ENCODE peak calls at places on chromosomes 2 and 18, in four cellular contexts. D is IMR-90, R is K562, T is HepG2. C is an unnamed sample.

GRCh38 chr2:199443589-199444130 is 14.1 kb downstream of the SATB2 start:
- DNase-seq in D (peak; percentile 62), R (no peak), T (no peak), C (no peak)

GRCh38 chr2:207724113-207724512 is 12.7 kb downstream of the CCNYL1 start:
- DNase-seq in D (no peak), R (no peak), T (no peak), C (no peak)

GRCh38 chr18:48836806-48837615 is 113.8 kb downstream of the SMAD7 start:
- DNase-seq in D (no peak), R (no peak), T (no peak), C (no peak)

GRCh38 chr2:9867876-9868275 is 24.6 kb downstream of the TAF1B start:
- DNase-seq in D (no peak), R (no peak), T (no peak), C (no peak)

GRCh38 chr2:221779614-221780067 is 207.5 kb upstream of the EPHA4 start:
- DNase-seq in D (peak; percentile 81), R (no peak), T (no peak), C (peak; percentile 50)

GRCh38 chr2:133004623-133005022 is 334.6 kb upstream of the LYPD1 start:
- DNase-seq in D (no peak), R (no peak), T (no peak), C (no peak)

GRCh38 chr2:239110595-239111048 is 262.7 kb downstream of the TWIST2 start:
- DNase-seq in D (peak; percentile 45), R (no peak), T (no peak), C (no peak)

GRCh38 chr2:239607795-239608171 is 207.0 kb upstream of the HDAC4 start:
- DNase-seq in D (no peak), R (no peak), T (no peak), C (no peak)

GRCh38 chr2:31812051-31812798 is 198.6 kb downstream of the MEMO1 start:
- DNase-seq in D (peak; percentile 17), R (peak; percentile 86), T (peak; percentile 93), C (peak; percentile 71)

GRCh38 chr18:26549103-26549485 is 741 bp upstream of the KCTD1 start:
- DNase-seq in D (peak; percentile 31), R (no peak), T (no peak), C (no peak)

GRCh38 chr2:64987001-64987962 is 1.9 kb upstream of the SLC1A4 start:
- DNase-seq in D (peak; percentile 57), R (peak; percentile 48), T (peak; percentile 75), C (no peak)

GRCh38 chr2:231680992-231681852 is 27.1 kb upstream of the PTMA start:
- DNase-seq in D (peak; percentile 82), R (peak; percentile 62), T (peak; percentile 87), C (peak; percentile 78)

GRCh38 chr2:195813401-195813800 is 156.4 kb downstream of the SLC39A10 start:
- DNase-seq in D (peak; percentile 51), R (no peak), T (no peak), C (no peak)

GRCh38 chr2:20378891-20379519 is 28.4 kb upstream of the PUM2 start:
- DNase-seq in D (peak; percentile 86), R (peak; percentile 73), T (peak; percentile 80), C (peak; percentile 78)

GRCh38 chr2:168216351-168217005 is 30.9 kb downstream of the STK39 start:
- DNase-seq in D (peak; percentile 41), R (no peak), T (no peak), C (no peak)

GRCh38 chr2:160970052-160970846 is 190.0 kb upstream of the TANK start:
- DNase-seq in D (peak; percentile 82), R (peak; percentile 20), T (peak; percentile 80), C (peak; percentile 85)

GRCh38 chr18:35267161-35267651 is 22.8 kb downstream of the ZSCAN30 start:
- DNase-seq in D (no peak), R (no peak), T (no peak), C (no peak)

GRCh38 chr2:241865416-241865956 is 4.0 kb upstream of the RTP5 start:
- DNase-seq in D (no peak), R (no peak), T (no peak), C (no peak)

GRCh38 chr18:23237524-23238151 is 102.4 kb downstream of the CABLES1 start:
- DNase-seq in D (peak; percentile 41), R (peak; percentile 33), T (no peak), C (no peak)

GRCh38 chr2:234483568-234484251 is 13.2 kb downstream of the ARL4C start:
- DNase-seq in D (no peak), R (no peak), T (no peak), C (peak; percentile 43)

GRCh38 chr2:105598853-105599252 is 145.9 kb upstream of the NCK2 start:
- DNase-seq in D (no peak), R (no peak), T (no peak), C (no peak)

GRCh38 chr18:54775686-54776085 is 52.6 kb upstream of the RAB27B start:
- DNase-seq in D (peak; percentile 85), R (peak; percentile 13), T (no peak), C (peak; percentile 62)

GRCh38 chr2:217988840-217989204 is 14.0 kb downstream of the TNS1 start:
- DNase-seq in D (no peak), R (no peak), T (no peak), C (no peak)

GRCh38 chr18:57073516-57074187 is 73.2 kb upstream of the BOD1L2 start:
- DNase-seq in D (no peak), R (no peak), T (no peak), C (no peak)

GRCh38 chr2:219415580-219416232 is 2.5 kb upstream of the DES start:
- DNase-seq in D (no peak), R (no peak), T (no peak), C (no peak)

GRCh38 chr2:41932241-41933034 is 115.4 kb upstream of the PKDCC start:
- DNase-seq in D (peak; percentile 93), R (peak; percentile 85), T (no peak), C (no peak)

GRCh38 chr2:53051157-53051556 is 716.4 kb upstream of the CHAC2 start:
- DNase-seq in D (no peak), R (no peak), T (no peak), C (no peak)

GRCh38 chr2:69082430-69082997 is 69.5 kb downstream of the ANTXR1 start:
- DNase-seq in D (peak; percentile 90), R (no peak), T (peak; percentile 92), C (peak; percentile 97)

GRCh38 chr18:58051765-58052460 is 7.9 kb downstream of the NEDD4L start:
- DNase-seq in D (peak; percentile 24), R (peak; percentile 23), T (no peak), C (peak; percentile 25)

GRCh38 chr2:43460611-43461396 is 135.0 kb downstream of the THADA start:
- DNase-seq in D (no peak), R (no peak), T (peak; percentile 63), C (no peak)

GRCh38 chr2:104120144-104120543 is 733.8 kb upstream of the POU3F3 start:
- DNase-seq in D (no peak), R (no peak), T (no peak), C (no peak)

GRCh38 chr18:79302120-79302519 is 93.6 kb upstream of the NFATC1 start:
- DNase-seq in D (no peak), R (no peak), T (no peak), C (no peak)

GRCh38 chr2:227703280-227703732 is 14.5 kb downstream of the SLC19A3 start:
- DNase-seq in D (peak; percentile 7), R (no peak), T (peak; percentile 55), C (no peak)

GRCh38 chr2:119827866-119828507 is 68.3 kb downstream of the PTPN4 start:
- DNase-seq in D (peak; percentile 47), R (no peak), T (no peak), C (no peak)

GRCh38 chr2:132733119-132733518 is 63.1 kb upstream of the LYPD1 start:
- DNase-seq in D (peak; percentile 21), R (no peak), T (no peak), C (no peak)

GRCh38 chr18:28109781-28110460 is 67.0 kb downstream of the CDH2 start:
- DNase-seq in D (no peak), R (no peak), T (no peak), C (no peak)

GRCh38 chr2:138395565-138396306 is 105.8 kb upstream of the SPOPL start:
- DNase-seq in D (peak; percentile 42), R (no peak), T (no peak), C (peak; percentile 41)
- TF ChIP-seq MAFK in D (no peak), R (no peak), T (no peak), C (no peak)

GRCh38 chr18:11042247-11042646 is 107.1 kb downstream of the PIEZO2 start:
- DNase-seq in D (peak; percentile 84), R (no peak), T (peak; percentile 72), C (no peak)
- TF ChIP-seq BHLHE40 in D (peak; percentile 32), R (no peak), T (no peak), C (no peak)

GRCh38 chr2:173287594-173287993 is 67.1 kb upstream of the CDCA7 start:
- DNase-seq in D (no peak), R (no peak), T (no peak), C (no peak)
- TF ChIP-seq MAFK in D (no peak), R (no peak), T (no peak), C (no peak)

GRCh38 chr2:48940606-48941005 is 185.1 kb upstream of the LHCGR start:
- DNase-seq in D (no peak), R (no peak), T (no peak), C (no peak)
- TF ChIP-seq BHLHE40 in D (no peak), R (no peak), T (no peak), C (no peak)

DNA sequence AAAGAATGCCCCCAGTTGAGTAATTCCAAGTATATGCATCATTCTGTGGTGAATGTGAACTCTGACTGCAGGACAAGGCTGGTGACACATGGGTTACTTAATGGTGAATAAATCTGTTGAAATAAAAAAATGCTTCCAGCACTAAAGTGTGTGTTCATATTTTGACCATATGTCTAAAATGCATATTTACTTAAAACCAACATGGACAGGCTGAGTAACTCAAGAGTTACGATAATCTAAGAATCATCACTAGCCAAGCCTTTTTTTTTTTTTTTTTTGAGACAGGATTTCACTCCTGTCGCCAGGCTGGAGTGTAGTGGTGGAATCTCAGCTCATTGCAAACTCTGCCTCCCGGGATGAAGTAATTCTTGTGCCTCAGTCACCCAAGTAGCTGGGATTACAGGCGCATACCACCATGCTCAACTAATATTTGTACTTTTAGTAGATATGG is 47.1 kb upstream of the CCBE1 start:
- DNase-seq in D (peak; percentile 96), R (no peak), T (no peak), C (peak; percentile 54)
- TF ChIP-seq MAFK in D (no peak), R (no peak), T (no peak), C (no peak)

GRCh38 chr2:88694015-88694414 is 2.5 kb downstream of the RPIA start:
- DNase-seq in D (no peak), R (no peak), T (no peak), C (no peak)

GRCh38 chr2:88687384-88687783 is 4.1 kb upstream of the RPIA start:
- DNase-seq in D (no peak), R (no peak), T (no peak), C (no peak)

GRCh38 chr2:88691339-88692183 is at the start of gene RPIA:
- DNase-seq in D (peak; percentile 98), R (peak; percentile 96), T (peak; percentile 99), C (peak; percentile 94)

GRCh38 chr2:88692187-88692586 is 714 bp downstream of the RPIA start:
- DNase-seq in D (peak; percentile 7), R (peak; percentile 44), T (peak; percentile 32), C (peak; percentile 35)

GRCh38 chr2:88690591-88691338 is 708 bp upstream of the RPIA start:
- DNase-seq in D (peak; percentile 2), R (peak; percentile 49), T (peak; percentile 57), C (peak; percentile 55)
- TF ChIP-seq BHLHE40 in D (no peak), R (no peak), T (no peak), C (no peak)

GRCh38 chr18:11511434-11512095 is 97.8 kb upstream of the SLC35G4 start:
- DNase-seq in D (no peak), R (no peak), T (no peak), C (no peak)
- TF ChIP-seq MAFK in D (no peak), R (no peak), T (no peak), C (no peak)

GRCh38 chr2:54599914-54600313 is 123.5 kb upstream of the EML6 start:
- DNase-seq in D (no peak), R (peak; percentile 82), T (no peak), C (no peak)
- TF ChIP-seq BHLHE40 in D (no peak), R (no peak), T (no peak), C (no peak)